ENCODE peak calls at places on chromosomes 5 and 9, in four cellular contexts. S, P, Y and U are unnamed samples.

GRCh38 chr5:67214713-67215591 is 18.4 kb upstream of the CD180 start:
- DNase-seq in S (no peak), P (no peak), Y (peak; percentile 31), U (no peak)

GRCh38 chr9:33186457-33187168 is 19.5 kb upstream of the B4GALT1 start:
- DNase-seq in S (no peak), P (no peak), Y (peak; percentile 93), U (no peak)

GRCh38 chr5:62385136-62385535 is 18.6 kb downstream of the DIMT1 start:
- DNase-seq in S (no peak), P (no peak), Y (no peak), U (no peak)

GRCh38 chr9:72538926-72539702 is 17.7 kb downstream of the TMC1 start:
- DNase-seq in S (no peak), P (no peak), Y (no peak), U (no peak)

GRCh38 chr9:25453876-25454275 is 224.4 kb downstream of the TUSC1 start:
- DNase-seq in S (no peak), P (no peak), Y (no peak), U (no peak)

GRCh38 chr5:79924936-79925893 is 65.8 kb downstream of the MTX3 start:
- DNase-seq in S (no peak), P (no peak), Y (no peak), U (no peak)

GRCh38 chr5:150514708-150515211 is 6.8 kb downstream of the NDST1 start:
- DNase-seq in S (no peak), P (no peak), Y (peak; percentile 79), U (no peak)

GRCh38 chr5:72231989-72232703 is 87.9 kb downstream of the MRPS27 start:
- DNase-seq in S (no peak), P (no peak), Y (peak; percentile 30), U (no peak)

GRCh38 chr5:20368581-20368980 is 380.6 kb upstream of the CDH18 start:
- DNase-seq in S (no peak), P (no peak), Y (no peak), U (no peak)

GRCh38 chr9:93300585-93301081 is 116.7 kb downstream of the WNK2 start:
- DNase-seq in S (no peak), P (no peak), Y (peak; percentile 93), U (no peak)

GRCh38 chr9:5425006-5425628 is 12.6 kb downstream of the PLGRKT start:
- DNase-seq in S (no peak), P (no peak), Y (peak; percentile 42), U (no peak)

GRCh38 chr5:151571270-151572173 is 19.6 kb downstream of the FAT2 start:
- DNase-seq in S (peak; percentile 90), P (no peak), Y (no peak), U (no peak)

GRCh38 chr5:154795235-154795596 is 40.0 kb downstream of the LARP1 start:
- DNase-seq in S (no peak), P (no peak), Y (no peak), U (no peak)

GRCh38 chr5:154794525-154795234 is 39.5 kb downstream of the LARP1 start:
- DNase-seq in S (no peak), P (no peak), Y (peak; percentile 41), U (no peak)

GRCh38 chr5:154791535-154791934 is 36.4 kb downstream of the LARP1 start:
- DNase-seq in S (no peak), P (no peak), Y (no peak), U (no peak)

GRCh38 chr5:154797762-154798161 is 42.6 kb downstream of the LARP1 start:
- DNase-seq in S (no peak), P (no peak), Y (no peak), U (no peak)

GRCh38 chr5:154793599-154794524 is 38.7 kb downstream of the LARP1 start:
- DNase-seq in S (no peak), P (no peak), Y (no peak), U (no peak)
- H3K27ac ChIP-seq in S (no peak overlapping the region), P (no peak overlapping the region), Y (no peak overlapping the region), U (no peak overlapping the region)

DNA sequence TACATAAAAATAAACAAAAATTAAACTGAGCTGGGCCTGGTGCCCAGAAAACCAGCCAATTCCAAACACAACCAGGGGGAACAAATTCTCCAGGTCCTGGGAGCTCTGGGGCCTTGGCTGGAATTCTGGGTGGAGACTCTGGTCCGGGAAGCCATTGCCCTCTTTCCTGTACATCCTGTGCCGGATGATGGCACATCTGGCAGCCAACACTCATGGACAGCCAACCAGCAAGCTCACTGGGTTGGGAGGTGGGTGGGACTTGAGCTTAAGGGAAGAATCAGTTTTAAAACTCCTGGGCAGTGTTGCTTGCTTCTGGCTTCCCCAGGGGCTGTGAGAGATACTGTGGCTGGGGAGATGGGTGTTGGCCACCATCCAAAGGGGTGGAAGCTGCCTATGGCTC is 56.1 kb downstream of the PCDH1 start:
- DNase-seq in S (no peak), P (no peak), Y (no peak), U (no peak)
- H3K27ac ChIP-seq in S (no peak overlapping the region), P (peak overlapping the region; percentile 78), Y (peak overlapping the region; percentile 77), U (peak overlapping the region; percentile 66)

DNA sequence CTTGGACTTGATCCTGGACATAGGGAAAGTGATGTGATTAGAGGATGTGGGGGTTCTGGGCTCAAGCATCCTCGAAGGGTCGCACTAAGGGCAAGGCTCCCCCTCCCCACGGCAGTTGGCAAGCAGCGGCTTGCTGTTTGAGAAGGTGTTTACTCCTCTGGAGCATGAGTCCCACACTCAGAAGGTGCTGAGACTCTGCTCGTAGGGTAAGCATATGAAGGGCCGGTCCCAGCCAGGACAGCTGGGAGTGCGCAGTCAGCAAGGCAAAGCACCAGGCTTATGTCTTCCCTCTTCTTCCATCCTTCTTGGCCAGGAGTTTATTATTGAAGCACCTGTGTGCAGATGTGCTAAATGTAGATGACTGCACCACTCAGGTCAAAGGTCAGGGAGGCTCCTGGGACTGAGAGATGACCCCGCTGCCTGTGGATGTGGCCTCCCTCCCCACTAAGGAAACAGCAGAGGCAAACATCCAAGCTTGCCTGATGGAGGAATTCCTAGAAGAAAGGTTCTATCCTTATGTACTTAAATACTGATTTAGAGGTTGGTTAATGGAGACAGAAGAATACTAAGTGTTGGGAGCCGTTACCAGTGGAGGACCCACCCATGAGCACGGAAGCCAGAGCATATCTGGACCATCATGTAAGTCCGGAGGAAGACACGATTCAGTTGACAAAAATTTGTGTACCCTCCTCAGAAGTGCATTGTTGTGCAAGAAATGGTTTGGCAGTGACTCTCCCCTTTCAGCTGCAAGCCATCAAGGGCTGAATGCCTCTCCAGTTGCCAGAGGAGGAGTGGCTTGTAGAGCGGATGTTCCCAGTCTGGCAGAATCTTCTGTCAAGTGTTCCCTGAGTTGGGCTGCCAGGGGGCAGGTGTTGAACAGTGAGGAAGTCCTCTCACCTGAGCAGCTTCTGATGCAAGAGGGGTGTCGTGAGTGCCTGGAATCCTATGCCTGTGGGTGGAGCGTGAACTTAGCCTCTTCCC is 27.2 kb upstream of the CDKN2AIPNL start:
- DNase-seq in S (peak; percentile 99), P (peak; percentile 69), Y (peak; percentile 67), U (no peak)
- H3K27ac ChIP-seq in S (peak overlapping the region; percentile 72), P (peak overlapping the region; percentile 83), Y (peak overlapping the region; percentile 83), U (no peak overlapping the region)

GRCh38 chr9:120914953-120915352 is 11.6 kb downstream of the TRAF1 start:
- DNase-seq in S (no peak), P (no peak), Y (no peak), U (no peak)
- H3K27ac ChIP-seq in S (no peak overlapping the region), P (no peak overlapping the region), Y (no peak overlapping the region), U (peak overlapping the region; percentile 97)

DNA sequence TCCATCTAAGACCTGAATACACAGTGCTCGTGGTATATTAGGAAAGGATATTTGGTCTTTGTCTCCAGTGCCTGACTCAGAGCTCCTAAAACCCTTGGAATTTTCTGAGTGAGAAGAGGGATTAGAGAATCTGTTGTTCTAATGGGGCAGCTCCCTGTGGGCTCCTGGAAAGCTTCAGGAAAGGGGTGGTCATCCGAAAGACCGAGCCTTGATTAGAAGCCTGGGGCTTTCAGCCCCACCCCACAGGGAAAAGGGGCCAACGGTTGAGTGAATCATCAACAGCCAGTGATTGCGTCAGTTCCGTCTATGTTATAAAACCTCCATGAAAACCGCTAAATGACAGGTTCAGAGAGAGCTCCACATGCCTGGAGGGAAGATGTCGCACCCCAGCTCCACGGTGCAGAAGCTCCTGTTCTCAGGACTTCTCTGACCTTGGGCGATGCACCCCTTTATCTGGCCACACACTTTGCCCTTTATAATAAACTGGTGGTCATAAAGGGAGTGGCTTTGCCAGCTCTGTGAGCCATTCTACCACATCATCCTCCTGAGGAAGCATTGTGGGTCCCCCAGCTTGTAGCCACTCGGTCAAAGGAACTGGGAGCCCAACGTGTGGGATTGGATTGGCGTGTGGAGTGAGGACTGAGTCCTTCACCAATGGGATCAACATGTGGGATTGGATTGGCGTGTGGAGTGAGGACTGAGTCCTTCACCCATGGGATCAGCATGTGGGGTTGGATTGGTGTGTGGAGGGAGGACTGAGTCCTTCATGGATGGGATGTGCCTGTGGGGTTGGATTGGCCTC is 71.0 kb upstream of the ICE1 start:
- DNase-seq in S (no peak), P (no peak), Y (no peak), U (no peak)
- H3K27ac ChIP-seq in S (no peak overlapping the region), P (no peak overlapping the region), Y (no peak overlapping the region), U (no peak overlapping the region)

GRCh38 chr9:107029146-107029545 is 166.2 kb downstream of the ZNF462 start:
- DNase-seq in S (no peak), P (no peak), Y (no peak), U (no peak)
- H3K27ac ChIP-seq in S (no peak overlapping the region), P (no peak overlapping the region), Y (no peak overlapping the region), U (no peak overlapping the region)

DNA sequence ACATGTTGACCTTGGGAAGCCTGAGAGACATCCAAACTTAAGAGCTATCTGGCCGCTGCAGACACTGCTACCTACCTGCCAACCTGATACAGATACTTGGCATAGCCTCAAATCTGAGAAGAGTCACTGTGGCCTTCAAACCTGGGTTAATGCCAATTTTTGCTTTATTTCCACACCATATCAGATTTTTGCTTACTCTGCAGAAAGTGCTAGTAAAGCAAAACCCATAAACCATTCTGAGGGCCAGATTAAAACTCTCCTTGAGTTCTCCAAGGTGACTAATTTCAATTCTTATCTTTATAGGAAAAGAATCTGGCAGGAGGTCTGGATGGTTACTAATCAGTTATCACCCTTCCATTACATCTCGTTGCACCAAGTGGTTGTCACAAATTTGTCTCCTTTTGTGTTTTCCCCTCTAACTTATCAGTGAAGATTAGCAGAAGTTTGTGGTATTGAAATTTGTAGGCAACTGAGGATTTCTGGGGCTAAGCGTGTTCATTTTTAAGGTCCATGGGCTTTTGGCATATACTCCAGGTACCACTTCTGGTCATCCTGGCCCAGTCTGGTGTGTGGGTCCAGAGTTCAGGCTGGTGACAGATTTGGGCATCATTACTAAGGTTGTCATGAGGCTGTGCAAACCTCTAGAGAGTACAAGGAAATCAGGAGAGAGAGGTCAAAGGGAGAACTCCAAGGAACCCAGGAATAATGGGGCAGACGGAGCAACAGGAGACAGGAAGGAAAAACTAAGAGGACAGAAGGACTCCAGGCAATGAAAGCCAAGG is 177.9 kb downstream of the TSSK1B start:
- DNase-seq in S (no peak), P (no peak), Y (no peak), U (no peak)
- H3K27ac ChIP-seq in S (no peak overlapping the region), P (peak overlapping the region; percentile 62), Y (no peak overlapping the region), U (no peak overlapping the region)

GRCh38 chr9:129608561-129609481 is 12.1 kb downstream of the C9orf50 start:
- DNase-seq in S (no peak), P (no peak), Y (no peak), U (no peak)
- H3K27ac ChIP-seq in S (no peak overlapping the region), P (peak overlapping the region; percentile 94), Y (peak overlapping the region; percentile 53), U (no peak overlapping the region)

DNA sequence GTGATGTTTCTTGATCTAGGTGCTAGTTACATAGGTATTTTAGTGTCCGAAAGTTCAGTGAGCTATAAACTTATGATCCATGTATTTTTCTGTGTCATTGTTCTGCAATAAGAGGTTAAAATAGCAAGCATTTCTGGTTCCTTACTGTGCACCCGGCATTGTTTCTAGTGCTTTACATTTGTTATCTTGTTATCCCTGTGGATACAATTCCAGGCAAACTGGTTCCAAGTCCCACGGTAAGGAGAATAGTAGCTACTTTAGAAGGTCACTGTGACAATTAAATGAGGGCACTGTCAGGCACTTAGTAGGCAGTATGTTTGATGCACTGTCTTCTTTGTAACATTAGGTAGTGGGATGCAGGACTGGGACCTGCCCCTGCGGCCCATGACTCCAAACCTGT is 9.0 kb downstream of the FUBP3 start:
- DNase-seq in S (no peak), P (no peak), Y (no peak), U (no peak)
- H3K27ac ChIP-seq in S (no peak overlapping the region), P (no peak overlapping the region), Y (no peak overlapping the region), U (no peak overlapping the region)